ENCODE peak calls at places on chromosomes 13 and 19, in eight cellular contexts. S is GM23248, D is PC-3, X is SK-N-SH, Q is neural progenitor cell, P is hepatocyte, Y is HCT116, T is OCI-LY7. L is an unnamed sample.
A peak's percentile ranks its signal among the peaks of the same experiment; 100 is the strongest.

GRCh38 chr19:52670046-52670445 is 31.9 kb upstream of the ZNF83 start:
- DNase-seq in S (no peak), D (peak; percentile 84), X (no peak), Q (no peak), P (peak; percentile 26), Y (peak; percentile 75), T (no peak), L (peak; percentile 3)

GRCh38 chr13:98129059-98129741 is 13.7 kb upstream of the FARP1 start:
- DNase-seq in S (peak; percentile 82), D (peak; percentile 35), X (no peak), Q (no peak), P (no peak), Y (no peak), T (no peak), L (no peak)

GRCh38 chr19:35299523-35300339 is 7.8 kb downstream of the MAG start:
- DNase-seq in S (peak; percentile 25), D (no peak), X (peak; percentile 83), Q (no peak), P (no peak), Y (no peak), T (peak; percentile 79), L (peak; percentile 79)

GRCh38 chr13:51738226-51738905 is 65.6 kb downstream of the DHRS12 start:
- DNase-seq in S (no peak), D (no peak), X (no peak), Q (no peak), P (no peak), Y (no peak), T (no peak), L (no peak)

GRCh38 chr19:38850976-38851621 is 1.3 kb upstream of the HNRNPL start:
- DNase-seq in S (peak; percentile 40), D (no peak), X (peak; percentile 32), Q (peak; percentile 80), P (peak; percentile 41), Y (no peak), T (no peak), L (peak; percentile 65)

GRCh38 chr19:4449826-4450075 is 7.8 kb downstream of the UBXN6 start:
- DNase-seq in S (no peak), D (no peak), X (no peak), Q (no peak), P (no peak), Y (no peak), T (no peak), L (no peak)

GRCh38 chr19:21655540-21656126 is 111.7 kb downstream of the ZNF100 start:
- DNase-seq in S (no peak), D (no peak), X (no peak), Q (no peak), P (no peak), Y (no peak), T (no peak), L (no peak)

GRCh38 chr13:109862627-109863026 is 76.2 kb upstream of the IRS2 start:
- DNase-seq in S (peak; percentile 34), D (peak; percentile 89), X (no peak), Q (no peak), P (no peak), Y (peak; percentile 15), T (no peak), L (no peak)

GRCh38 chr19:52170863-52171320 is 529 bp downstream of the ZNF836 start:
- DNase-seq in S (no peak), D (no peak), X (peak; percentile 58), Q (peak; percentile 57), P (peak; percentile 31), Y (no peak), T (no peak), L (peak; percentile 55)

GRCh38 chr13:105948143-105948542 is 587.3 kb downstream of the EFNB2 start:
- DNase-seq in S (no peak), D (no peak), X (no peak), Q (no peak), P (no peak), Y (no peak), T (no peak), L (peak; percentile 20)
- H4K20me1 ChIP-seq in S (no peaks in the 10 kb centered on the region), D (no peaks in the 10 kb centered on the region), X (no peaks in the 10 kb centered on the region), Q (no peaks in the 10 kb centered on the region), P (no peaks in the 10 kb centered on the region), Y (no peaks in the 10 kb centered on the region), T (no peaks in the 10 kb centered on the region), L (no peaks in the 10 kb centered on the region)

GRCh38 chr19:31264379-31264778 is 84.9 kb downstream of the TSHZ3 start:
- DNase-seq in S (no peak), D (no peak), X (no peak), Q (no peak), P (no peak), Y (no peak), T (no peak), L (peak; percentile 2)

GRCh38 chr19:31261651-31262331 is 87.4 kb downstream of the TSHZ3 start:
- DNase-seq in S (peak; percentile 17), D (no peak), X (no peak), Q (no peak), P (no peak), Y (no peak), T (no peak), L (no peak)

GRCh38 chr19:31261019-31261595 is 88.1 kb downstream of the TSHZ3 start:
- DNase-seq in S (no peak), D (no peak), X (peak; percentile 6), Q (no peak), P (no peak), Y (no peak), T (no peak), L (no peak)

GRCh38 chr19:31262673-31263308 is 86.4 kb downstream of the TSHZ3 start:
- DNase-seq in S (no peak), D (no peak), X (peak; percentile 26), Q (no peak), P (no peak), Y (no peak), T (no peak), L (no peak)

DNA sequence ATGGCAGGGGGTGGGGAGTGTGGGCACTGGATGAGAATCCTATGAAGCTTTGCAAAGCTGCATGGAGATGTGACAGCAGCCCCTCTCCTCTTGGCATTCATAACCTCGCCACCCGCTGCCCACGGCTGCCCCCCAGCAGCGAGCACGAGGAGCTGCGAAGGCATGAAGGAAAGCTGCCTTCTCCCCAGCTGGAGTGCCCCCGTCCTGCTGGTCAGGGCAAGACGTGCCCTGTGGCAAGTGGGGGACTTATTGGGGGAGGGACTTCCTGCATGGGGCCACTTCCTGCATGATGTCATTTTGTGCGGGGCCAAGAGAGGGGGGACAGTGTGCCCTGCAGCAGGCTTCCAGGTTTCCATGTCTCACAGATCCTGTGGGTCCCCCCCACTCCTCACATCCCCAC is 85.9 kb downstream of the TSHZ3 start:
- DNase-seq in S (no peak), D (no peak), X (peak; percentile 38), Q (no peak), P (no peak), Y (no peak), T (no peak), L (no peak)
- TF ChIP-seq EZH2phosphoT487 in S (no peak), D (no peak), X (no peak), Q (no peak), P (no peak), Y (no peak), T (no peak), L (no peak)

GRCh38 chr19:45713141-45713540 is 17.6 kb downstream of the FBXO46 start:
- DNase-seq in S (no peak), D (no peak), X (no peak), Q (no peak), P (peak; percentile 11), Y (no peak), T (no peak), L (no peak)

GRCh38 chr19:45711851-45712698 is 18.6 kb downstream of the FBXO46 start:
- DNase-seq in S (no peak), D (no peak), X (no peak), Q (no peak), P (no peak), Y (no peak), T (no peak), L (no peak)

GRCh38 chr19:45710731-45711130 is 18.3 kb downstream of the QPCTL start:
- DNase-seq in S (no peak), D (no peak), X (no peak), Q (no peak), P (no peak), Y (no peak), T (peak; percentile 25), L (no peak)

GRCh38 chr19:45715139-45715538 is 15.6 kb downstream of the FBXO46 start:
- DNase-seq in S (no peak), D (no peak), X (no peak), Q (no peak), P (no peak), Y (no peak), T (no peak), L (no peak)

GRCh38 chr19:45712699-45713067 is 18.0 kb downstream of the FBXO46 start:
- DNase-seq in S (no peak), D (no peak), X (no peak), Q (no peak), P (no peak), Y (no peak), T (no peak), L (no peak)
- H3K27ac ChIP-seq in S (no peak overlapping the region), D (no peak overlapping the region), X (no peak overlapping the region), Q (no peak overlapping the region), P (no peak overlapping the region), Y (no peak overlapping the region), T (no peak overlapping the region), L (no peak overlapping the region)

GRCh38 chr19:40279761-40280607 is 5.2 kb downstream of the AKT2 start:
- DNase-seq in S (peak; percentile 30), D (no peak), X (peak; percentile 7), Q (no peak), P (peak; percentile 4), Y (no peak), T (peak; percentile 37), L (no peak)
- H4K20me1 ChIP-seq in S (no peaks in the 10 kb centered on the region), D (peaks cover 5% of the 10 kb centered on the region), X (peaks cover 49% of the 10 kb centered on the region), Q (peaks cover 61% of the 10 kb centered on the region), P (peaks cover 38% of the 10 kb centered on the region), Y (no peaks in the 10 kb centered on the region), T (no peaks in the 10 kb centered on the region), L (peaks cover 9% of the 10 kb centered on the region)

GRCh38 chr13:46756977-46757376 is 40.0 kb downstream of the ESD start:
- DNase-seq in S (peak; percentile 57), D (peak; percentile 46), X (no peak), Q (no peak), P (no peak), Y (no peak), T (no peak), L (no peak)
- TF ChIP-seq EZH2phosphoT487 in S (no peak), D (no peak), X (no peak), Q (no peak), P (no peak), Y (no peak), T (no peak), L (no peak)

L was measured in GM23338.